ENCODE peak calls at places on chromosomes 7 and 10, in five cellular contexts. One of them, this sample, is unnamed.

GRCh38 chr10:117574546-117575146 is 32.1 kb downstream of the EMX2 start:
- DNase-seq in IMR-90: no peak
- DNase-seq in K562: no peak
- DNase-seq in mammary epithelial cell: no peak
- DNase-seq in HepG2: no peak
- DNase-seq in this sample: no peak

GRCh38 chr7:151361193-151361959 is 19.8 kb downstream of the NUB1 start:
- DNase-seq in IMR-90: peak
- DNase-seq in K562: no peak
- DNase-seq in mammary epithelial cell: no peak
- DNase-seq in HepG2: no peak
- DNase-seq in this sample: no peak

GRCh38 chr7:134778941-134779740 is at the start of gene CALD1:
- DNase-seq in IMR-90: peak
- DNase-seq in K562: no peak
- DNase-seq in mammary epithelial cell: peak
- DNase-seq in HepG2: peak
- DNase-seq in this sample: peak

GRCh38 chr10:99528256-99528866 is 4.4 kb upstream of the NKX2-3 start:
- DNase-seq in IMR-90: no peak
- DNase-seq in K562: no peak
- DNase-seq in mammary epithelial cell: no peak
- DNase-seq in HepG2: no peak
- DNase-seq in this sample: no peak

GRCh38 chr7:28358423-28358868 is 53.9 kb upstream of the CREB5 start:
- DNase-seq in IMR-90: peak
- DNase-seq in K562: no peak
- DNase-seq in mammary epithelial cell: peak
- DNase-seq in HepG2: no peak
- DNase-seq in this sample: no peak

GRCh38 chr10:81248846-81249245 is 626.1 kb upstream of the NRG3 start:
- DNase-seq in IMR-90: no peak
- DNase-seq in K562: no peak
- DNase-seq in mammary epithelial cell: no peak
- DNase-seq in HepG2: no peak
- DNase-seq in this sample: no peak

GRCh38 chr7:30816291-30817059 is 45.3 kb downstream of the MINDY4 start:
- DNase-seq in IMR-90: no peak
- DNase-seq in K562: no peak
- DNase-seq in mammary epithelial cell: no peak
- DNase-seq in HepG2: no peak
- DNase-seq in this sample: no peak

GRCh38 chr10:129799942-129800341 is 164.1 kb downstream of the EBF3 start:
- DNase-seq in IMR-90: no peak
- DNase-seq in K562: no peak
- DNase-seq in mammary epithelial cell: no peak
- DNase-seq in HepG2: no peak
- DNase-seq in this sample: no peak

GRCh38 chr7:77316219-77316978 is 99.8 kb downstream of the GSAP start:
- DNase-seq in IMR-90: no peak
- DNase-seq in K562: no peak
- DNase-seq in mammary epithelial cell: no peak
- DNase-seq in HepG2: no peak
- DNase-seq in this sample: peak

GRCh38 chr10:57960406-57960805 is 307.3 kb downstream of the IPMK start:
- DNase-seq in IMR-90: no peak
- DNase-seq in K562: no peak
- DNase-seq in mammary epithelial cell: no peak
- DNase-seq in HepG2: no peak
- DNase-seq in this sample: no peak

GRCh38 chr10:101032637-101033201 is 1.7 kb downstream of the SFXN3 start:
- DNase-seq in IMR-90: peak
- DNase-seq in K562: peak
- DNase-seq in mammary epithelial cell: peak
- DNase-seq in HepG2: peak
- DNase-seq in this sample: no peak

GRCh38 chr7:92765725-92766124 is 70.6 kb downstream of the CDK6 start:
- DNase-seq in IMR-90: peak
- DNase-seq in K562: no peak
- DNase-seq in mammary epithelial cell: peak
- DNase-seq in HepG2: no peak
- DNase-seq in this sample: no peak

DNA sequence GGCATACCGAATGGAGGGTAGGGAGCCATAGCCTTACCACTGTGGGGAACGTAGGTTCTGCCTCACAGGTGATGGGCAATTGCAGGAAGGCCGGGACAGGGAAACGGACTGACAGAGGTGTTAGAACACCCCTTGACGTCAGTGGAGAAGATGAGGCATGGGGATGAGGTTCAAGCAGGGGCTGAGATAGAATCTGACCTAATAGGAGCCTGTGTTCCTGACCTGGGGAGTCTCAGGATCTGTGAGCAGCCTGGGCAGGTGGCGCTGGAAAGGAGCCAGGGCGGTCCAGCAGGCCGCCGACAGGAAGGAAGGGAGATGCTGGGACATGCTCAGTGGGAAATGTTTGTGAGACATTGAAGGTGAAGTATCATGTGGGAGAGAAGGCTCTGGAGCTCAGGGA is 109.4 kb downstream of the WDFY4 start:
- DNase-seq in IMR-90: no peak
- DNase-seq in K562: no peak
- DNase-seq in mammary epithelial cell: peak
- DNase-seq in HepG2: no peak
- DNase-seq in this sample: no peak
- H3K4me3 ChIP-seq in IMR-90: no peak
- H3K4me3 ChIP-seq in K562: no peak
- H3K4me3 ChIP-seq in mammary epithelial cell: no peak
- H3K4me3 ChIP-seq in HepG2: no peak
- H3K4me3 ChIP-seq in this sample: no peak

GRCh38 chr7:91168766-91169518 is 95.3 kb upstream of the FZD1 start:
- DNase-seq in IMR-90: peak
- DNase-seq in K562: no peak
- DNase-seq in mammary epithelial cell: no peak
- DNase-seq in HepG2: no peak
- DNase-seq in this sample: no peak
- H3K27ac ChIP-seq in IMR-90: no peak
- H3K27ac ChIP-seq in K562: no peak
- H3K27ac ChIP-seq in mammary epithelial cell: no peak
- H3K27ac ChIP-seq in HepG2: no peak
- H3K27ac ChIP-seq in this sample: no peak

DNA sequence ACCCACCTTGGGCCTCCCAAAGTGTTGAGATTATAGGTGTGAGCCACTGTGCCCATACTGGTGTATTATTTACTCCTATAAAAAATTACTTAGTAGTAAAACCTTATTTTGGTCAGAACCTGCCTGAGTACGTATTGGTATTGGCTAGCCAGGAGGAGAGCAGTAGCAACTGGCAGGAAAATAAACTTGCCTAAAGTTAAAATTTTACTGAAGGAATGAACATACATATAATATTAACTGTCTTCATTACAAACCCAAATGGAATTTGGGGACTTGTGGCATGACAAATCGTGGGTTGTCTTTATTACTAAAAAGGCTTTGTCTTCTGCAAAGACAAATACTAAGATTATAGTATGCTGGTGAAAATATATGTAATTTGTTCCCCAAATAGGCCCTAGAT is 8.4 kb downstream of the RAB18 start:
- DNase-seq in IMR-90: peak
- DNase-seq in K562: no peak
- DNase-seq in mammary epithelial cell: no peak
- DNase-seq in HepG2: no peak
- DNase-seq in this sample: no peak
- H3K4me3 ChIP-seq in IMR-90: no peak
- H3K4me3 ChIP-seq in K562: no peak
- H3K4me3 ChIP-seq in mammary epithelial cell: no peak
- H3K4me3 ChIP-seq in HepG2: no peak
- H3K4me3 ChIP-seq in this sample: no peak

GRCh38 chr7:2650451-2650850 is 18.7 kb downstream of the TTYH3 start:
- DNase-seq in IMR-90: no peak
- DNase-seq in K562: no peak
- DNase-seq in mammary epithelial cell: no peak
- DNase-seq in HepG2: no peak
- DNase-seq in this sample: no peak
- H3K27ac ChIP-seq in IMR-90: no peak
- H3K27ac ChIP-seq in K562: no peak
- H3K27ac ChIP-seq in mammary epithelial cell: no peak
- H3K27ac ChIP-seq in HepG2: no peak
- H3K27ac ChIP-seq in this sample: no peak

DNA sequence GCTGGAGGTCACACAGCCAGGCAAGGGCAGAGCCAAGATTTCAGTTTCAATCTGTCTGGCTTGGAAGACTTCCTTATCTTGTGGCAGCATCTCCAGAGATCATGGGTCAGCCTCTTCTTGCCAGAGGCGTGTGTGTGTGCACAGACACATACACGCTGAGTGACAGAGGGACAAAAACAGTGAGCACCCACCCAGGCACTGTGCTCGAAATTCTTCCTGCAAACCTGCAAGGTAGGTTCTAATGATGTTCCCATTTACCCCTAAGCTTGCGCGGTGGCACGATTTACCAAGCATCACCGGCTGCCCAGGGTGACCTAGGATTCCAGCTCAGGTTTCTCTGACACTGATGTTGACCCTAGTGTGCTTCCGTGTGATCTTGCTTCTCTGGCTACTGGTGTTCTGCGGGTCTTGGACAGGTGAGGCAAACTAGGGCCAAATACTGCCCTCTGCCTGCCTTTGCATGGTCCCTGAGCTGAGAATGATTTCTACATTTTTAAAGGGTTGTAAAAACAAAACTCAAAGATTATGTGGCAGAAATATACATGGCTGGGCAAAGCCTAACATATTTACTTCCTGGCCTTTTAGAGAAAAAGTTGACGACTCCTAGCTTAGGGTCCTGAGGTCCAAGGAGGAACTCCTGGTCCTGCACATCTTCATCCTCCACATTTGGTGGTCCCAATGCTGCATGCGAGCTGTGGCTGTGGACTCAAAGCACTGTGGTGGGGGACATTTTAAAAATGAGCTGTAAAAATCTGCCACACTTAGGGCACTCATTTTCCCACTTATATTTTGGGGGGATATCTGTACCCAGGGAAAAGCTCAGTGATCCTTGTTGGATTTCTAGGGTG is 268.5 kb downstream of the RPS24 start:
- DNase-seq in IMR-90: peak
- DNase-seq in K562: no peak
- DNase-seq in mammary epithelial cell: no peak
- DNase-seq in HepG2: peak
- DNase-seq in this sample: peak
- H3K4me3 ChIP-seq in IMR-90: no peak
- H3K4me3 ChIP-seq in K562: peak
- H3K4me3 ChIP-seq in mammary epithelial cell: no peak
- H3K4me3 ChIP-seq in HepG2: no peak
- H3K4me3 ChIP-seq in this sample: no peak

GRCh38 chr7:106283501-106283830 is 1.3 kb downstream of the NAMPT start:
- DNase-seq in IMR-90: no peak
- DNase-seq in K562: no peak
- DNase-seq in mammary epithelial cell: no peak
- DNase-seq in HepG2: no peak
- DNase-seq in this sample: no peak
- H3K27ac ChIP-seq in IMR-90: no peak
- H3K27ac ChIP-seq in K562: peak
- H3K27ac ChIP-seq in mammary epithelial cell: peak
- H3K27ac ChIP-seq in HepG2: peak
- H3K27ac ChIP-seq in this sample: no peak

DNA sequence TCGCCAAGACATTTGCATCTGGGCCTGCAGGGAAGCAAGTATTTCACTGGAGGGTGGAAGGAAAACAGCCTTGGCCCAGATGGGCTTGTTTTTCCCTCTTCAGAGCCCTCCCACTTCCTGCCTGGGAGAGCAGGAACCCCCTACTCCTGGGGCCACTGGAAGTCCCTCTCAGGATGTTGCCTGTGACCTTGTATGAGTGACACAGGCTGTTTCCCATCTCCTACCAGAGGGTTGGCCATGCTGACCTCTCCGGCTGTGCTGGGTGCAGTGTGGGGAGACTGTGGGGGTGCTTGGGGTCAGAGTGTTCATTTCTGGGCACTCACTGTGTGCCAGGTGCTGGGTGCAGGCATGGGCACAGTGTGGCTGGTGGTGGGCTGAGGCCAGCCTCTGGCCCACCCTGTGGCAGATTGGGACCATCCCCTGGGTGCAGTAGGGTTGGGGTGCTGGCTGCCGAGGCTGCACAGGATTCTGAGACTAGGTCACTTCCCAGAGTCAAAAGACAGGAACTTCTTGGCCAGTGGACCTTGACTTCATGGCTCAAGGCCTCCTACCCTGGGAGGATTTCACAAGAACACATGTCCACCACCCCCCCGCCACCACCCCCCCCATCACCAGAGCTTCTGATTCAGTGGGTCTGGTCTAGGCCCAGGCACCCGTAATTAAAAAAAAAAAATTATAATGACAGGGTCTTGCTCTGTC is 10.2 kb downstream of the TSPAN15 start:
- DNase-seq in IMR-90: no peak
- DNase-seq in K562: no peak
- DNase-seq in mammary epithelial cell: no peak
- DNase-seq in HepG2: no peak
- DNase-seq in this sample: peak
- H3K4me3 ChIP-seq in IMR-90: no peak
- H3K4me3 ChIP-seq in K562: no peak
- H3K4me3 ChIP-seq in mammary epithelial cell: no peak
- H3K4me3 ChIP-seq in HepG2: no peak
- H3K4me3 ChIP-seq in this sample: no peak

GRCh38 chr7:120665068-120665467 is 192.9 kb downstream of the TSPAN12 start:
- DNase-seq in IMR-90: no peak
- DNase-seq in K562: no peak
- DNase-seq in mammary epithelial cell: no peak
- DNase-seq in HepG2: no peak
- DNase-seq in this sample: no peak

GRCh38 chr7:120658516-120658915 is 199.4 kb downstream of the TSPAN12 start:
- DNase-seq in IMR-90: no peak
- DNase-seq in K562: no peak
- DNase-seq in mammary epithelial cell: peak
- DNase-seq in HepG2: no peak
- DNase-seq in this sample: no peak

GRCh38 chr7:120662291-120662690 is 195.7 kb downstream of the TSPAN12 start:
- DNase-seq in IMR-90: no peak
- DNase-seq in K562: no peak
- DNase-seq in mammary epithelial cell: no peak
- DNase-seq in HepG2: no peak
- DNase-seq in this sample: no peak
- H3K27ac ChIP-seq in IMR-90: no peak
- H3K27ac ChIP-seq in K562: no peak
- H3K27ac ChIP-seq in mammary epithelial cell: no peak
- H3K27ac ChIP-seq in HepG2: no peak
- H3K27ac ChIP-seq in this sample: no peak

This sample was measured in small intestine.